ENCODE peak calls at places on chromosomes 12 and 14, in six cellular contexts. One of them, this sample, is unnamed.

GRCh38 chr14:103693514-103693913 is 21.7 kb downstream of the XRCC3 start:
- DNase-seq in bronchial epithelial cell: peak
- DNase-seq in breast epithelium: peak
- DNase-seq in PC-3: peak
- DNase-seq in lower leg skin: peak
- DNase-seq in GM13976: no peak
- DNase-seq in this sample: no peak

GRCh38 chr12:5745251-5745888 is 199.7 kb downstream of the ANO2 start:
- DNase-seq in bronchial epithelial cell: peak
- DNase-seq in breast epithelium: no peak
- DNase-seq in PC-3: peak
- DNase-seq in lower leg skin: no peak
- DNase-seq in GM13976: peak
- DNase-seq in this sample: no peak

GRCh38 chr14:89365071-89365801 is 51.8 kb downstream of the FOXN3 start:
- DNase-seq in bronchial epithelial cell: no peak
- DNase-seq in breast epithelium: no peak
- DNase-seq in PC-3: no peak
- DNase-seq in lower leg skin: no peak
- DNase-seq in GM13976: peak
- DNase-seq in this sample: peak

GRCh38 chr14:61934385-61934784 is 172.2 kb downstream of the SNAPC1 start:
- DNase-seq in bronchial epithelial cell: peak
- DNase-seq in breast epithelium: no peak
- DNase-seq in PC-3: peak
- DNase-seq in lower leg skin: no peak
- DNase-seq in GM13976: no peak
- DNase-seq in this sample: no peak

GRCh38 chr12:25972783-25973182 is 14.3 kb downstream of the RASSF8 start:
- DNase-seq in bronchial epithelial cell: peak
- DNase-seq in breast epithelium: no peak
- DNase-seq in PC-3: peak
- DNase-seq in lower leg skin: no peak
- DNase-seq in GM13976: no peak
- DNase-seq in this sample: no peak

GRCh38 chr12:52197371-52198231 is 5.8 kb upstream of the KRT80 start:
- DNase-seq in bronchial epithelial cell: no peak
- DNase-seq in breast epithelium: no peak
- DNase-seq in PC-3: no peak
- DNase-seq in lower leg skin: no peak
- DNase-seq in GM13976: no peak
- DNase-seq in this sample: peak

GRCh38 chr12:68432622-68433021 is 100.5 kb upstream of the MDM1 start:
- DNase-seq in bronchial epithelial cell: no peak
- DNase-seq in breast epithelium: no peak
- DNase-seq in PC-3: peak
- DNase-seq in lower leg skin: no peak
- DNase-seq in GM13976: no peak
- DNase-seq in this sample: no peak

GRCh38 chr14:56482306-56482705 is 97.3 kb upstream of the TMEM260 start:
- DNase-seq in bronchial epithelial cell: peak
- DNase-seq in breast epithelium: no peak
- DNase-seq in PC-3: peak
- DNase-seq in lower leg skin: no peak
- DNase-seq in GM13976: no peak
- DNase-seq in this sample: no peak

GRCh38 chr14:106347890-106348755 is 821.7 kb downstream of the TMEM121 start:
- DNase-seq in bronchial epithelial cell: no peak
- DNase-seq in breast epithelium: no peak
- DNase-seq in PC-3: no peak
- DNase-seq in lower leg skin: no peak
- DNase-seq in GM13976: no peak
- DNase-seq in this sample: no peak

GRCh38 chr14:95200404-95200803 is 43.1 kb upstream of the DICER1 start:
- DNase-seq in bronchial epithelial cell: no peak
- DNase-seq in breast epithelium: no peak
- DNase-seq in PC-3: no peak
- DNase-seq in lower leg skin: no peak
- DNase-seq in GM13976: no peak
- DNase-seq in this sample: no peak

GRCh38 chr12:2324375-2324774 is 271.6 kb downstream of the CACNA1C start:
- DNase-seq in bronchial epithelial cell: no peak
- DNase-seq in breast epithelium: no peak
- DNase-seq in PC-3: no peak
- DNase-seq in lower leg skin: no peak
- DNase-seq in GM13976: no peak
- DNase-seq in this sample: no peak

GRCh38 chr12:118645219-118645618 is 268.9 kb downstream of the SUDS3 start:
- DNase-seq in bronchial epithelial cell: no peak
- DNase-seq in breast epithelium: no peak
- DNase-seq in PC-3: peak
- DNase-seq in lower leg skin: no peak
- DNase-seq in GM13976: no peak
- DNase-seq in this sample: no peak

GRCh38 chr12:118560733-118561132 is 184.4 kb downstream of the SUDS3 start:
- DNase-seq in bronchial epithelial cell: no peak
- DNase-seq in breast epithelium: no peak
- DNase-seq in PC-3: no peak
- DNase-seq in lower leg skin: no peak
- DNase-seq in GM13976: no peak
- DNase-seq in this sample: no peak

GRCh38 chr12:107396991-107397390 is 288.6 kb upstream of the PWP1 start:
- DNase-seq in bronchial epithelial cell: peak
- DNase-seq in breast epithelium: no peak
- DNase-seq in PC-3: peak
- DNase-seq in lower leg skin: no peak
- DNase-seq in GM13976: no peak
- DNase-seq in this sample: no peak

GRCh38 chr14:27605298-27605697 is 1007.5 kb upstream of the NOVA1 start:
- DNase-seq in bronchial epithelial cell: no peak
- DNase-seq in breast epithelium: no peak
- DNase-seq in PC-3: no peak
- DNase-seq in lower leg skin: no peak
- DNase-seq in GM13976: no peak
- DNase-seq in this sample: no peak

GRCh38 chr12:51341259-51342007 is 5.0 kb downstream of the CELA1 start:
- DNase-seq in bronchial epithelial cell: peak
- DNase-seq in breast epithelium: peak
- DNase-seq in PC-3: peak
- DNase-seq in lower leg skin: peak
- DNase-seq in GM13976: peak
- DNase-seq in this sample: no peak

GRCh38 chr12:57590536-57590891 is 478 bp upstream of the PIP4K2C start:
- DNase-seq in bronchial epithelial cell: no peak
- DNase-seq in breast epithelium: no peak
- DNase-seq in PC-3: no peak
- DNase-seq in lower leg skin: no peak
- DNase-seq in GM13976: no peak
- DNase-seq in this sample: no peak

GRCh38 chr14:105168496-105168978 is at the start of gene JAG2:
- DNase-seq in bronchial epithelial cell: peak
- DNase-seq in breast epithelium: no peak
- DNase-seq in PC-3: peak
- DNase-seq in lower leg skin: no peak
- DNase-seq in GM13976: peak
- DNase-seq in this sample: no peak

GRCh38 chr14:100878271-100879146 is 25.0 kb downstream of the RTL1 start:
- DNase-seq in bronchial epithelial cell: no peak
- DNase-seq in breast epithelium: no peak
- DNase-seq in PC-3: no peak
- DNase-seq in lower leg skin: no peak
- DNase-seq in GM13976: no peak
- DNase-seq in this sample: peak

GRCh38 chr12:46332260-46332659 is 40.3 kb downstream of the SLC38A2 start:
- DNase-seq in bronchial epithelial cell: peak
- DNase-seq in breast epithelium: no peak
- DNase-seq in PC-3: peak
- DNase-seq in lower leg skin: no peak
- DNase-seq in GM13976: no peak
- DNase-seq in this sample: no peak

GRCh38 chr12:111437816-111438454 is 32.2 kb downstream of the SH2B3 start:
- DNase-seq in bronchial epithelial cell: peak
- DNase-seq in breast epithelium: no peak
- DNase-seq in PC-3: peak
- DNase-seq in lower leg skin: peak
- DNase-seq in GM13976: no peak
- DNase-seq in this sample: peak

GRCh38 chr12:57096099-57096572 is 7.2 kb downstream of the NAB2 start:
- DNase-seq in bronchial epithelial cell: peak
- DNase-seq in breast epithelium: no peak
- DNase-seq in PC-3: no peak
- DNase-seq in lower leg skin: peak
- DNase-seq in GM13976: peak
- DNase-seq in this sample: no peak

GRCh38 chr12:101044512-101045074 is 165.4 kb downstream of the SLC5A8 start:
- DNase-seq in bronchial epithelial cell: no peak
- DNase-seq in breast epithelium: no peak
- DNase-seq in PC-3: no peak
- DNase-seq in lower leg skin: no peak
- DNase-seq in GM13976: no peak
- DNase-seq in this sample: no peak

GRCh38 chr12:124369055-124369900 is 74.4 kb downstream of the RFLNA start:
- DNase-seq in bronchial epithelial cell: no peak
- DNase-seq in breast epithelium: peak
- DNase-seq in PC-3: peak
- DNase-seq in lower leg skin: peak
- DNase-seq in GM13976: no peak
- DNase-seq in this sample: no peak

GRCh38 chr12:117360551-117361311 is 695 bp downstream of the NOS1 start:
- DNase-seq in bronchial epithelial cell: no peak
- DNase-seq in breast epithelium: no peak
- DNase-seq in PC-3: no peak
- DNase-seq in lower leg skin: no peak
- DNase-seq in GM13976: no peak
- DNase-seq in this sample: no peak

DNA sequence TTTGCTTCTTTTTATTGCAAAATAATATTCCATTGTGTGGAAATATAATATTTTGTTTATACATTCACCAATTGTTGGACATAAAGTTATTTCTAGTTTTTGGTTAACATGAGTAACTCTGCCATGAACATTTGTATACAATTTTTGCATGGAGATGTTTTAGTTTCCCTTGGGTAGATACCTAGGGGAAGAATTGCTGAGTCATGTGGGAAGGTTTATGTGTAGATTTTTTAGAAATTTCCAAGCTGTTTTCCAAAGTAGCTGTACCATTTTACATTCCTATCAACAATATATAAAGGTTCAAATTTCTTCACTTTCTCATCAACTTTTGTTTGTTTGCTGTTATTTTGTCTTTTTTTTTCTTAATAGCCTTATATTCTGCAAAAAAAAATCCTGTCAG is 664.7 kb upstream of the FBXO33 start:
- DNase-seq in bronchial epithelial cell: no peak
- DNase-seq in breast epithelium: no peak
- DNase-seq in PC-3: no peak
- DNase-seq in lower leg skin: no peak
- DNase-seq in GM13976: no peak
- DNase-seq in this sample: no peak
- TF ChIP-seq CTCF in bronchial epithelial cell: no peak
- TF ChIP-seq CTCF in breast epithelium: no peak
- TF ChIP-seq CTCF in PC-3: no peak
- TF ChIP-seq CTCF in lower leg skin: no peak
- TF ChIP-seq CTCF in GM13976: no peak
- TF ChIP-seq CTCF in this sample: no peak

DNA sequence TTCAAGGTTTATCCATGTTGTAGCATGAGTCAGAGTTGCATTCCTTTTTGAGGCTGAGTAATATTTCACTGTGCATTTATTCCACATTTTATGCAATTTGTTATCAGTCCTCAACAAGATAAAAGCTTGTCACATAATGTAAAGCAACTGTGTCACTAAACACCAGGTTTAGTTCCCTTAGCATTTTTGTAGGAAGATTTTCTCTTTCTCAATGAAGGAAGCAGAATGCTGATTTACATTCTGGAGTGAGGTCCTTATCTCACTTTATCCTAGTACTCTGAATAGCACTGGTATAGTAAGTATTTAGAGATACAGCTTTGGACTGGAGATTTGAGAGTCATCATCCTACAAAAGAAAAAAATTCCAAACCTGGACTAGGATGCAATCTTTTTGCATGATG is 9.8 kb upstream of the EXD2 start:
- DNase-seq in bronchial epithelial cell: peak
- DNase-seq in breast epithelium: no peak
- DNase-seq in PC-3: no peak
- DNase-seq in lower leg skin: no peak
- DNase-seq in GM13976: no peak
- DNase-seq in this sample: no peak
- TF ChIP-seq CTCF in bronchial epithelial cell: no peak
- TF ChIP-seq CTCF in breast epithelium: no peak
- TF ChIP-seq CTCF in PC-3: no peak
- TF ChIP-seq CTCF in lower leg skin: no peak
- TF ChIP-seq CTCF in GM13976: no peak
- TF ChIP-seq CTCF in this sample: no peak

DNA sequence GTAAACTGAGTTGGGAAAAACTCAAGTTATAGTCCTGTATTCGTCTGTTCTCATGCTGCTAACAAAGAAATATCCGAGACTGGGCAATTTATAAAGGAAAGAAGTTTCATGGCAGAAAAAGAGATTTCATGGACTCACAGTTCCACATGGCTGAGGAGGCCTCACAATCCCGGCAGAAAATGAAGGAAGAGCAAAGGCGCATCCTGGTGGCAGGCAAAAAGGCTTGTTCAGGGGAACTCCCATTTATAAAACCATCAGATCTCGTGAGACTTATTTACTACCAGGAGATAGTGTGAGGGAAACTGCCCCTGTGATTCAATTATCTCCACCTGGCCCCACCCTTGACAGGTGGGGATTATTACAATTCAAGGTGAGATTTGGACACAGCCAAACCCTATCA is 292.6 kb upstream of the SYT1 start:
- DNase-seq in bronchial epithelial cell: no peak
- DNase-seq in breast epithelium: no peak
- DNase-seq in PC-3: no peak
- DNase-seq in lower leg skin: no peak
- DNase-seq in GM13976: no peak
- DNase-seq in this sample: no peak
- TF ChIP-seq CTCF in bronchial epithelial cell: no peak
- TF ChIP-seq CTCF in breast epithelium: no peak
- TF ChIP-seq CTCF in PC-3: no peak
- TF ChIP-seq CTCF in lower leg skin: no peak
- TF ChIP-seq CTCF in GM13976: no peak
- TF ChIP-seq CTCF in this sample: no peak

DNA sequence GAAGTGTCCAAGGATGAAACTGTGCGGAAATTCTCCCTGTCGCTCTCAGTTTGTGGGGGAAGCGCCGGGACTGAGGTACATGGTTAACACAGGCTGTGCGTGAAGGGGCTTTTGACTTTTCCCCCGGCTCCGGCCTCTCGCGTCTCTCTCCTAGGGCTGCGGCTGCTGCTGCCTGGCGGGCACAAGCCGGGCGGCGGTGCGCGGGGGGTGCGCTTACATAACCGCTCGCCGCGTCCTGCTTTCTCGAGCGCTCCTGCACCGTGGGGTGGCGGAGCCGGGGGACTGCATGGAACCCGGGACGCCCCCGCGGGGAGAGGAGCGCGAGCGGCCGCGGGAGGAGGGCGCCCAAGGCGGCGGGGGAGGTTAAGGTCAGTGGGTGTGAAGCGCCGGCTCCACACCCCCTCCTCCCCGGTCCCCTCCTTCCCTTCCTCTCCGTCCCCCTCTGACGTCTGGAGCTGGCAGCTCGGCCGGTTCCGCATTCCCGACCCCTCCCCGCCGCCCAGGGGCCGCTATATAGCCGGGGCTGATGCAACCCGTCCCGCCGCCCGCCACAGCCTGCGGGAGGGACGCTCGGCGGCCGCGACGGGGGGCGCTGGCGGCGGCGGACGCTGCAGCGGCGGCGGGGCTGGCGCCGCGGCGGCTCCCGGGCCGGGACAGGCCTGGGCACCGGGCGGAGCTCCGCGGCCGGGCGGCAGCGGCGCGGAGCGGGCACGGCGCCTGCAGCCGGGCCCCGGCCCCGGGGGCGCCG is at the start of gene JDP2:
- DNase-seq in bronchial epithelial cell: peak
- DNase-seq in breast epithelium: peak
- DNase-seq in PC-3: peak
- DNase-seq in lower leg skin: peak
- DNase-seq in GM13976: peak
- DNase-seq in this sample: peak
- TF ChIP-seq CTCF in bronchial epithelial cell: no peak
- TF ChIP-seq CTCF in breast epithelium: peak
- TF ChIP-seq CTCF in PC-3: no peak
- TF ChIP-seq CTCF in lower leg skin: no peak
- TF ChIP-seq CTCF in GM13976: no peak
- TF ChIP-seq CTCF in this sample: no peak

This sample was measured in CD14-positive monocyte.